ENCODE peak calls at places on chromosome 4, in ten cellular contexts. T is suprapubic skin; C is PC-3; E is Karpas-422; V is cardiac fibroblast; W is CD8-positive, alpha-beta memory T cell; D is H7; M is trophoblast cell; I is SK-N-MC; S is stomach. B is an unnamed sample.

GRCh38 chr4:88522702-88523324 is 763 bp downstream of the PYURF start:
- DNase-seq in I (no peak), E (peak), C (peak), S (peak), T (peak), W (peak), D (no peak), M (peak), V (peak), B (no peak)

GRCh38 chr4:120286813-120287212 is 220.2 kb upstream of the MAD2L1 start:
- DNase-seq in T (no peak), C (peak), D (peak), S (no peak), V (peak), W (no peak), I (no peak), E (no peak), M (no peak), B (no peak)

GRCh38 chr4:24405356-24405755 is 179.0 kb downstream of the DHX15 start:
- DNase-seq in I (no peak), E (no peak), S (no peak), T (no peak), M (no peak), C (no peak), V (no peak), D (no peak), W (no peak), B (no peak)

GRCh38 chr4:173666-174314 is 49.5 kb downstream of the ZNF718 start:
- DNase-seq in I (no peak), D (no peak), T (no peak), S (no peak), W (no peak), M (peak), E (no peak), V (no peak), C (no peak), B (no peak)

GRCh38 chr4:17055788-17056187 is 157.3 kb upstream of the LDB2 start:
- DNase-seq in W (no peak), C (no peak), M (no peak), T (no peak), V (peak), D (no peak), I (no peak), S (no peak), E (no peak), B (no peak)

GRCh38 chr4:39169426-39169825 is 12.9 kb upstream of the WDR19 start:
- DNase-seq in S (no peak), M (no peak), D (no peak), E (no peak), V (no peak), W (no peak), C (no peak), T (no peak), I (no peak), B (no peak)

GRCh38 chr4:55184600-55185523 is 59.5 kb upstream of the KDR start:
- DNase-seq in S (peak), I (no peak), D (peak), C (peak), E (peak), M (peak), W (no peak), T (no peak), V (peak), B (peak)

GRCh38 chr4:970854-971520 is 2.4 kb downstream of the DGKQ start:
- DNase-seq in D (no peak), V (no peak), I (no peak), C (peak), E (no peak), T (no peak), M (no peak), S (no peak), W (no peak), B (no peak)

GRCh38 chr4:39043058-39043696 is 11.0 kb upstream of the TMEM156 start:
- DNase-seq in V (peak), D (no peak), C (peak), T (no peak), S (no peak), W (no peak), M (peak), I (no peak), E (no peak), B (no peak)

GRCh38 chr4:135385830-135386581 is 1184.4 kb upstream of the PABPC4L start:
- DNase-seq in T (no peak), C (no peak), W (no peak), E (no peak), I (no peak), V (no peak), S (no peak), D (no peak), M (no peak), B (no peak)

GRCh38 chr4:139768913-139769312 is 103.3 kb downstream of the MGST2 start:
- DNase-seq in D (peak), S (peak), M (peak), C (no peak), V (peak), T (no peak), E (no peak), W (no peak), I (no peak), B (no peak)

GRCh38 chr4:57303012-57303751 is 193.0 kb upstream of the IGFBP7 start:
- DNase-seq in M (no peak), V (peak), I (no peak), S (no peak), C (peak), W (no peak), T (no peak), E (no peak), D (peak), B (peak)

GRCh38 chr4:3476341-3476747 is 13.2 kb downstream of the DOK7 start:
- DNase-seq in T (no peak), V (no peak), M (no peak), C (no peak), I (no peak), D (no peak), E (no peak), S (no peak), W (no peak), B (no peak)

GRCh38 chr4:1183985-1184773 is 11.8 kb upstream of the SPON2 start:
- DNase-seq in W (no peak), I (no peak), S (peak), T (no peak), V (no peak), D (no peak), M (no peak), C (no peak), E (no peak), B (no peak)

GRCh38 chr4:159768011-159768410 is 665.1 kb downstream of the RAPGEF2 start:
- DNase-seq in I (no peak), V (peak), W (no peak), E (no peak), M (no peak), D (no peak), T (no peak), S (no peak), C (no peak), B (no peak)

GRCh38 chr4:140653718-140654515 is 85.2 kb upstream of the UCP1 start:
- DNase-seq in E (no peak), M (peak), T (no peak), C (no peak), S (no peak), I (peak), D (no peak), W (no peak), V (peak), B (no peak)

GRCh38 chr4:53646792-53647191 is 55.5 kb upstream of the LNX1 start:
- DNase-seq in M (no peak), C (peak), T (no peak), W (no peak), V (no peak), D (no peak), E (peak), I (no peak), S (no peak), B (no peak)

GRCh38 chr4:104128031-104128849 is 366.5 kb downstream of the CXXC4 start:
- DNase-seq in S (no peak), V (no peak), E (no peak), M (no peak), W (no peak), T (no peak), C (peak), D (no peak), I (peak), B (no peak)

GRCh38 chr4:105145059-105145912 is 1.4 kb upstream of the TET2 start:
- DNase-seq in V (no peak), S (no peak), W (peak), C (no peak), T (no peak), D (no peak), M (peak), I (no peak), E (no peak), B (no peak)

GRCh38 chr4:89134775-89135319 is 23.5 kb downstream of the TIGD2 start:
- DNase-seq in V (peak), E (no peak), S (no peak), W (no peak), T (no peak), M (peak), C (no peak), I (no peak), D (no peak), B (no peak)

GRCh38 chr4:170005472-170005871 is 20.7 kb downstream of the MFAP3L start:
- DNase-seq in V (no peak), M (no peak), I (no peak), T (no peak), W (no peak), S (no peak), D (no peak), C (no peak), E (no peak), B (no peak)

GRCh38 chr4:3416270-3416669 is 25.5 kb upstream of the HGFAC start:
- DNase-seq in I (no peak), D (no peak), E (no peak), W (no peak), V (no peak), S (no peak), T (peak), M (peak), C (no peak), B (no peak)

GRCh38 chr4:147285751-147286150 is 195.1 kb upstream of the EDNRA start:
- DNase-seq in V (peak), I (no peak), D (no peak), E (no peak), T (no peak), C (no peak), M (no peak), S (no peak), W (no peak), B (no peak)

GRCh38 chr4:165477799-165478198 is 99.0 kb downstream of the CPE start:
- DNase-seq in V (no peak), S (no peak), W (no peak), C (no peak), M (no peak), D (no peak), T (no peak), E (no peak), I (no peak), B (no peak)

DNA sequence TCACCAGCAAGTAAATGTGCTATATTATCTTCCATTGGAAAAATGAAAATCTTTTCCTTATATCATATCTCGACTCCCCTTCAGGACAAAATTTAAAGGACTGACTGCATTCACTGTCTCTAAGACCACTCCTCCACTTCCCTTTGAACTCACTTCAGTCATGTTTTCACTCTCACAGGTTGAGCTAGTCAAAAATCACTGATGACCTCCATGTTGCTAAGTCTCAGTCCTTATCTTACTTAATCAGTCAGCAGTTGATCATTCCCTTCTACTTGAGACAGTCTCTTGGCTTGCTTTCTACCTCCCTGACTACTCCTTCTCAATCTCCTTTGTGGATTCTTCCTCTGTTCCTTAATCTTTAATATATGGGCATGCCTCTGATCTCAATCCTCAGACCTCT is 117.0 kb upstream of the LSM6 start:
- DNase-seq in E (peak), C (no peak), S (no peak), D (no peak), T (no peak), M (no peak), V (no peak), W (no peak), I (no peak), B (no peak)
- H3K4me3 ChIP-seq in E (no peak), C (no peak), S (no peak), D (no peak), T (no peak), M (no peak), V (no peak), W (no peak), I (no peak), B (no peak)

DNA sequence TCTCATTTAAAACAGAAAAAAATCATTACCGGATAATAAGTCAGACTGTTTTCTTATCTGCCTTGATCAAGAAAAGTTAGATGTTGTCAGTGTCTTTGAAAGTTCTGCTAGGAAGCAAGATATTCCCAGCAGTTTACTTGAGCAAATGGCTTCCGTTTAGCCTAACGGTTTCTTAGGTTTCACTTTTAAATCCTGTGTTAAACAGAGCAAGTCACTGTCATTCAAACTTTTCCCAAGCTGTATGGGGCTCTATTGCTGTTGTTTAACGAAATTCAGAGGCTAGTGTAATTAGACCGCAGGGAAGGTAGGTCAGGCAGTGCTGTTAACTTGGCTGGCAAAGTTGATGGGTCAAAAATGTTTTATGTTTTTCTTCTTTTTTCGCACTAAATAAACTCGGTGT is 80.3 kb upstream of the NEIL3 start:
- DNase-seq in W (no peak), D (peak), S (no peak), M (peak), E (no peak), T (no peak), C (no peak), V (peak), I (no peak), B (no peak)
- H3K4me3 ChIP-seq in W (no peak), D (no peak), S (peak), M (no peak), E (no peak), T (peak), C (peak), V (peak), I (no peak), B (no peak)

GRCh38 chr4:8102831-8103230 is 55.8 kb downstream of the ABLIM2 start:
- DNase-seq in E (no peak), S (no peak), C (no peak), M (no peak), W (no peak), D (no peak), V (no peak), T (no peak), I (no peak), B (no peak)
- H3K4me3 ChIP-seq in E (no peak), S (no peak), C (no peak), M (peak), W (no peak), D (no peak), V (no peak), T (no peak), I (no peak), B (no peak)

GRCh38 chr4:48489683-48490011 is 405 bp upstream of the ZAR1 start:
- DNase-seq in I (no peak), W (no peak), S (no peak), M (no peak), T (no peak), C (no peak), V (no peak), E (no peak), D (no peak), B (no peak)

GRCh38 chr4:48490680-48491513 is 845 bp downstream of the ZAR1 start:
- DNase-seq in D (peak), E (no peak), M (no peak), I (no peak), T (no peak), W (no peak), V (no peak), S (no peak), C (no peak), B (no peak)

GRCh38 chr4:48490012-48490679 is at the start of gene ZAR1:
- DNase-seq in T (no peak), M (peak), S (no peak), I (no peak), W (no peak), E (no peak), V (no peak), D (peak), C (no peak), B (no peak)

GRCh38 chr4:48493485-48494100 is 3.5 kb downstream of the ZAR1 start:
- DNase-seq in D (no peak), C (no peak), I (no peak), W (no peak), E (no peak), T (no peak), V (no peak), M (no peak), S (no peak), B (no peak)

GRCh38 chr4:48491514-48492176 is 1.6 kb downstream of the ZAR1 start:
- DNase-seq in V (no peak), W (no peak), S (no peak), I (no peak), M (no peak), E (no peak), D (peak), T (no peak), C (no peak), B (no peak)
- H3K4me3 ChIP-seq in V (no peak), W (no peak), S (peak), I (no peak), M (peak), E (no peak), D (peak), T (no peak), C (no peak), B (no peak)

DNA sequence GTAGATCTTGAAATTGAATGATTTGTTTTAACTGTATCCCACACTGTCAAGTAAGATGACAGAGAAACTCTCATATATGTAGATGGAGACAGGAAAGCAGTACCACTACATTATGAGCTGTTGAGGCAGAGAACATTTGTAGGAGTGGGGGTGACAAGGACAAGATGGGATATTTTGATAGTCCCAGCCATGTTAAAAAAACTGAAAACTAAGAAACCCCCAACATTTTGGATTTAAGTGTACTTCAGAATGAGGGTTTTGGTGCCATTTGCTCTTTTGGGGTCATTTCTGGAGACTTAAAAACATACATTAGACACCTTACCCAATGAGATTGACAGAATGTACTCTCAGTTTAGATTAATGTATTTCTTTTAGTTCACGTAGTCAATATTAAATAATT is 149.9 kb upstream of the SLC4A4 start:
- DNase-seq in S (no peak), M (no peak), W (no peak), C (no peak), I (no peak), D (no peak), T (no peak), E (no peak), V (no peak), B (no peak)
- H3K4me3 ChIP-seq in S (peak), M (no peak), W (no peak), C (peak), I (peak), D (no peak), T (no peak), E (no peak), V (no peak), B (peak)

DNA sequence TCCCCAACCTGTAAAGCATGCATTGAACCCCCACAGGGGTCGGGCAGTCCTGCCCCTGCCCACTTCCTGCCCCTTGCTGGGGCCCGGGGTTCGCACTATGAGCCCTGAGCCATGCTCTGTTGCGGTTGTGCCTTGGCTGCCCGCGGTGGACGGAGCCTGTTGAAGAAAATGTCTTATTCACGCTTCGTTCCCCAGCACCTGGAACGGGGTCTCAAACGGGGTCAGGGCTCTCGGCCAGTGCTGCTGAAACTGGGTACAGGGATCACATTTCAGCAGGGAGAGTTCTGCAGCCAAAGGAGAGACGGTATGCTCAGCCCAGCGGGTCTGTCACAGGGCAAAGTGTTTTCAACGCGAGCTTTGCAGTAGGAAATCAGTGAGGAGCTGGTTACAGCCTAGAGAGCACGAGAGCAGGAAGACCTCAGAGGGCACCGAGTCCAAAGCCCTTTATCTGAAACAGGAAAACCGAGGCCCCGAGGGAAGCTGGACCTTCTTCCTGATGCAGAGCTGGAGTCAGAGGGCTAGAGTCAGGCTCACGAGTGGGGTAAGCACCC is 46.3 kb upstream of the AFAP1 start:
- DNase-seq in C (no peak), V (no peak), T (no peak), D (peak), I (no peak), W (no peak), S (no peak), M (no peak), E (no peak), B (no peak)
- H3K4me3 ChIP-seq in C (no peak), V (no peak), T (no peak), D (no peak), I (no peak), W (no peak), S (no peak), M (no peak), E (no peak), B (no peak)

DNA sequence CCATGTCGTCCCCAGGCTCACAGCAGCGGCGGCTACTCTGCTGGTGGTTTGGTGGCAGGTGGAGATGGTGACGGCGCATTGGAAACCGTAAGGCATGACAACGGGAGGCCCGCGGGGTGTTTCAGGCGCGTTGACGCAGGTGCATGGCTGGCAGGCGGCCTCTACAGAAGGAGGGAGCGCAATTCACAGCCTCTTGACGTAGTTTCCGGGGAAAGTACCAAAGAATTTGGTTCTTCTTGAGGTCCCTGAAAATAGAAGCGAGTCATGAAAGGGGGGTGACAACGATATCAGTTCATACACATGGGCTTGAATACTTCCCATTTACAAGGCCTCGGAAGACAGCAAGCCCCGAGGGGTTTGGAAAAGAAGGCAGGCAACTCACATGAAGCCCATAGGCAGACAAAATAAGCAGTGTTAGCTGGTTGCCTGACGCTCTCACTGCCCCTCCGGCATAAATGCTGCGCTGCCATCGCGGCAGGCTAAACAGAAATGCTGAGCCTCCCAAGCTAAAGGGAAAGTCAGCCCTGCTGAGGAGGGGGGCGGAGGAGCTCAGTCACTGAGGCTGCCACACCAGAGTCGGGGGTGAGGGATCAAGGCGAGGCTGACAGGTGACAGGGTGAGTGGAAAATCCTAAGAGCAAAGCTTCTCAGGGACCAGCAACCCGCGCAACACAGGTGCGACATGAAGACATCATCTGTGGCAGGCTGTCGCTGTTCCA is 52.3 kb upstream of the PDLIM3 start:
- DNase-seq in M (peak), I (no peak), C (no peak), E (no peak), D (peak), W (peak), V (no peak), T (no peak), S (peak), B (no peak)
- H3K4me3 ChIP-seq in M (no peak), I (no peak), C (no peak), E (no peak), D (peak), W (peak), V (no peak), T (peak), S (no peak), B (no peak)

DNA sequence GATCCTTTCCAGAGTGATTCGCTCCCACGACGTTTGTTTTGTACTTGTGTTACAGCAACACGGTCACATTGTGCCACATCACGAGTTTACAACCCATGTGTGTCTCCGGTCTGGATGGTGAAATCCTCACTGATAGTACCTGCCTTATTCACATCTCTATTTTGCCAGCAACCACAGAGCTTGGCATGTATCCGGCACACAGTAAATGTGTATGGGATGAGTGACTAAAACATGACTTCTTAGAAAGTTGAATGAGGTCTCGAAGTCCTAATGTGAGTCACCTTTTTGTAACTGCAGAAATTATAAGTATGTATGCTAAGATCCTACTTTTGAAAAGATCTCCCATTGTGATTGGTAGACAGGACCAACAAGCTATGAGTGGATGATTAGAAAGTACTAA is 7.5 kb downstream of the STOX2 start:
- DNase-seq in M (peak), E (no peak), T (no peak), S (no peak), W (no peak), C (peak), D (no peak), V (no peak), I (no peak), B (no peak)
- H3K4me3 ChIP-seq in M (no peak), E (no peak), T (no peak), S (no peak), W (no peak), C (no peak), D (no peak), V (no peak), I (no peak), B (no peak)